ENCODE peak calls at places on chromosomes 12 and 14, in seven cellular contexts. T is coronary artery; X is CD4-positive, CD25-positive, alpha-beta regulatory T cell; P is skeletal muscle cell; A is fibroblast of the aortic adventitia; L is PC-3; D is HAP-1. Q is an unnamed sample.
A peak's percentile ranks its signal among the peaks of the same experiment; 100 is the strongest.

GRCh38 chr14:105427412-105427811 is 7.8 kb downstream of the MTA1 start:
- DNase-seq in D (no peak), A (no peak), P (no peak), T (no peak), L (no peak), X (no peak), Q (no peak)

GRCh38 chr14:65282909-65283253 is 129.6 kb upstream of the FUT8 start:
- DNase-seq in T (no peak), D (no peak), L (no peak), A (no peak), P (no peak), X (no peak), Q (no peak)

GRCh38 chr14:68783408-68784297 is 9.2 kb downstream of the ZFP36L1 start:
- DNase-seq in D (no peak), L (peak; percentile 42), X (no peak), T (peak; percentile 72), P (no peak), A (no peak), Q (no peak)

GRCh38 chr12:59374783-59375182 is 221.0 kb upstream of the SLC16A7 start:
- DNase-seq in D (no peak), T (no peak), L (no peak), A (no peak), X (no peak), P (no peak), Q (no peak)

GRCh38 chr12:110907583-110907982 is 12.8 kb downstream of the MYL2 start:
- DNase-seq in A (no peak), P (no peak), L (no peak), T (no peak), X (no peak), D (no peak), Q (no peak)

GRCh38 chr12:109817627-109818231 is 15.5 kb downstream of the TRPV4 start:
- DNase-seq in L (no peak), P (no peak), A (no peak), D (no peak), T (no peak), X (no peak), Q (no peak)

GRCh38 chr12:96434107-96434506 is 33.9 kb upstream of the CDK17 start:
- DNase-seq in T (no peak), P (peak; percentile 97), X (peak; percentile 71), A (peak; percentile 76), D (no peak), L (no peak), Q (peak; percentile 91)

GRCh38 chr14:67188326-67188725 is 914 bp upstream of the GARIN2 start:
- DNase-seq in T (no peak), D (no peak), P (no peak), L (peak; percentile 36), X (no peak), A (no peak), Q (no peak)

GRCh38 chr12:130835436-130835835 is 3.6 kb downstream of the STX2 start:
- DNase-seq in X (no peak), A (no peak), P (no peak), D (no peak), T (no peak), L (no peak), Q (no peak)

GRCh38 chr12:100904270-100904669 is 109.7 kb downstream of the ANO4 start:
- DNase-seq in L (no peak), X (no peak), D (no peak), T (no peak), A (no peak), P (no peak), Q (no peak)

GRCh38 chr12:131218291-131219172 is 264.8 kb downstream of the ADGRD1 start:
- DNase-seq in P (no peak), L (peak; percentile 23), X (no peak), T (no peak), A (no peak), D (no peak), Q (no peak)

GRCh38 chr12:108838194-108839010 is 19.0 kb downstream of the SSH1 start:
- DNase-seq in L (peak; percentile 99), X (peak; percentile 54), D (no peak), T (peak; percentile 97), P (peak; percentile 100), A (peak; percentile 100), Q (peak; percentile 100)

GRCh38 chr12:107035733-107036132 is 48.8 kb upstream of the MTERF2 start:
- DNase-seq in A (no peak), D (no peak), X (no peak), T (no peak), L (no peak), P (no peak), Q (no peak)

GRCh38 chr12:101772019-101772774 is 32.9 kb upstream of the SYCP3 start:
- DNase-seq in X (no peak), D (no peak), L (no peak), T (no peak), P (no peak), A (no peak), Q (no peak)

GRCh38 chr12:12926571-12927071 is 25.3 kb downstream of the GPRC5D start:
- DNase-seq in X (no peak), D (no peak), P (no peak), T (peak; percentile 65), L (no peak), A (peak; percentile 79), Q (no peak)
- H3K4me3 ChIP-seq in X (no peak overlapping the region), D (no peak overlapping the region), P (no peak overlapping the region), T (no peak overlapping the region), L (no peak overlapping the region), A (no peak overlapping the region), Q (no peak overlapping the region)

GRCh38 chr12:15558915-15559528 is 230.2 kb downstream of the EPS8 start:
- DNase-seq in L (peak; percentile 73), A (peak; percentile 93), D (no peak), T (no peak), P (peak; percentile 70), X (no peak), Q (peak; percentile 6)

GRCh38 chr12:15562263-15562662 is 226.9 kb downstream of the EPS8 start:
- DNase-seq in T (no peak), D (no peak), L (no peak), X (no peak), A (no peak), P (no peak), Q (no peak)

GRCh38 chr12:15563683-15564082 is 225.5 kb downstream of the EPS8 start:
- DNase-seq in X (no peak), P (peak; percentile 51), L (no peak), T (no peak), A (peak; percentile 87), D (no peak), Q (no peak)
- H3K4me3 ChIP-seq in X (peak overlapping the region; percentile 77), P (no peak overlapping the region), L (no peak overlapping the region), T (peak overlapping the region; percentile 44), A (peak overlapping the region; percentile 20), D (no peak overlapping the region), Q (no peak overlapping the region)

GRCh38 chr12:49161092-49161795 is 27.6 kb downstream of the TUBA1A start:
- DNase-seq in D (no peak), L (no peak), T (no peak), X (no peak), A (no peak), P (no peak), Q (no peak)
- H3K4me3 ChIP-seq in D (no peak overlapping the region), L (no peak overlapping the region), T (no peak overlapping the region), X (no peak overlapping the region), A (no peak overlapping the region), P (no peak overlapping the region), Q (no peak overlapping the region)

GRCh38 chr12:114679452-114679875 is 4.5 kb downstream of the TBX3 start:
- DNase-seq in L (peak; percentile 30), D (no peak), X (no peak), A (no peak), T (no peak), P (no peak), Q (no peak)
- H3K4me3 ChIP-seq in L (peak overlapping the region; percentile 94), D (no peak overlapping the region), X (no peak overlapping the region), A (no peak overlapping the region), T (no peak overlapping the region), P (peak overlapping the region; percentile 89), Q (peak overlapping the region; percentile 90)

GRCh38 chr12:52686756-52687487 is 6.7 kb upstream of the KRT1 start:
- DNase-seq in D (no peak), A (no peak), X (no peak), L (no peak), P (no peak), T (no peak), Q (no peak)

GRCh38 chr12:52687527-52688385 is 7.5 kb upstream of the KRT1 start:
- DNase-seq in A (no peak), L (peak; percentile 80), D (no peak), X (no peak), P (no peak), T (no peak), Q (no peak)

GRCh38 chr12:52685406-52685890 is 5.2 kb upstream of the KRT1 start:
- DNase-seq in T (no peak), D (no peak), L (no peak), A (no peak), P (no peak), X (no peak), Q (no peak)

GRCh38 chr12:52684431-52684830 is 4.2 kb upstream of the KRT1 start:
- DNase-seq in T (no peak), A (no peak), L (no peak), P (no peak), D (no peak), X (no peak), Q (no peak)

DNA sequence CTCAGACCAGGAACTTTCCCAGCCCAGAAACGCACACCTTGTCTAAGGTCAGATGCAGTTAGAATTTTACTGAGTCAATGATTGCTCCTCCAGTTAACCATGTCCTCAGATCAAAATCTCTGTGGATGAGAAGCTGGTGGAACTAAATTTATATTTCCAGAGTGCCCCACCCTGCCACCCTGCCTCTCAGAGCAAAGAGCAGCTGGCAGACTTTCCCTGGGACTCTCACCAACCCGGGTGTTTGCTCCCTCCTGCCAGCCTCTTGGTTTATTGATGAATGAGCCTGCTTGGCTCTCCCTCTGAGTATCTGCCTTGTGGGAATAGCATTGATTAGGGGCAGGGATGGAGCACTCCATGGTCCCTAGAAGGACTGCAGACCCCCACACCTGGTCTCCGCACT is 5.9 kb upstream of the KRT1 start:
- DNase-seq in T (no peak), L (no peak), A (no peak), D (no peak), P (no peak), X (no peak), Q (no peak)
- H3K4me3 ChIP-seq in T (no peak overlapping the region), L (no peak overlapping the region), A (no peak overlapping the region), D (no peak overlapping the region), P (no peak overlapping the region), X (no peak overlapping the region), Q (no peak overlapping the region)

GRCh38 chr14:103392572-103392971 is 7.4 kb downstream of the MARK3 start:
- DNase-seq in P (no peak), D (no peak), L (no peak), T (no peak), X (no peak), A (no peak), Q (no peak)
- H3K4me3 ChIP-seq in P (no peak overlapping the region), D (no peak overlapping the region), L (no peak overlapping the region), T (no peak overlapping the region), X (no peak overlapping the region), A (no peak overlapping the region), Q (no peak overlapping the region)

GRCh38 chr12:69094606-69095216 is 144.7 kb upstream of the CPSF6 start:
- DNase-seq in A (no peak), L (no peak), D (no peak), P (no peak), X (no peak), T (no peak), Q (no peak)
- H3K4me3 ChIP-seq in A (no peak overlapping the region), L (no peak overlapping the region), D (no peak overlapping the region), P (no peak overlapping the region), X (no peak overlapping the region), T (no peak overlapping the region), Q (no peak overlapping the region)

Q was measured in astrocyte of the cerebellum.